ENCODE peak calls at places on chromosome 13, in seven cellular contexts. I is GM03348; P is stimulated activated CD8-positive, alpha-beta memory T cell treated with anti-CD3 and anti-CD28 coated beads, Interleukin-4, amount 100 ng/mL, for 48 hours; E is body of pancreas; B is Right ventricle myocardium superior; J is WTC11; C is T-helper 9 cell. F is an unnamed sample.

GRCh38 chr13:50940509-50940908 is 30.9 kb downstream of the RNASEH2B start:
- DNase-seq in I (no peak), P (no peak), E (no peak), B (no peak), J (no peak), C (no peak), F (no peak)

GRCh38 chr13:61664821-61665705 is 249.4 kb upstream of the PCDH20 start:
- DNase-seq in I (no peak), P (no peak), E (no peak), B (no peak), J (no peak), C (no peak), F (peak; percentile 61)

GRCh38 chr13:40994581-40995230 is 24.4 kb downstream of the ELF1 start:
- DNase-seq in I (no peak), P (no peak), E (no peak), B (no peak), J (no peak), C (no peak), F (no peak)

GRCh38 chr13:67303661-67304333 is 73.7 kb upstream of the PCDH9 start:
- DNase-seq in I (no peak), P (no peak), E (no peak), B (no peak), J (no peak), C (no peak), F (no peak)

GRCh38 chr13:25802579-25802978 is 249.2 kb downstream of the SHISA2 start:
- DNase-seq in I (no peak), P (no peak), E (no peak), B (no peak), J (no peak), C (no peak), F (no peak)

GRCh38 chr13:33524086-33524485 is 238.5 kb upstream of the STARD13 start:
- DNase-seq in I (peak; percentile 36), P (no peak), E (peak; percentile 25), B (no peak), J (no peak), C (no peak), F (no peak)

GRCh38 chr13:27126877-27127276 is 44.7 kb downstream of the USP12 start:
- DNase-seq in I (no peak), P (no peak), E (no peak), B (no peak), J (no peak), C (no peak), F (no peak)

GRCh38 chr13:54357284-54357933 is 1328.8 kb downstream of the OLFM4 start:
- DNase-seq in I (no peak), P (no peak), E (no peak), B (no peak), J (peak; percentile 24), C (no peak), F (no peak)

GRCh38 chr13:114017028-114017630 is 43.3 kb upstream of the C13orf46 start:
- DNase-seq in I (no peak), P (no peak), E (no peak), B (no peak), J (peak; percentile 55), C (no peak), F (no peak)

GRCh38 chr13:30045916-30046704 is 195.7 kb upstream of the UBL3 start:
- DNase-seq in I (peak; percentile 78), P (no peak), E (peak; percentile 31), B (no peak), J (no peak), C (no peak), F (no peak)

GRCh38 chr13:96199315-96199714 is 109.4 kb downstream of the HS6ST3 start:
- DNase-seq in I (no peak), P (no peak), E (no peak), B (no peak), J (no peak), C (no peak), F (no peak)

GRCh38 chr13:25018729-25019115 is 77.2 kb upstream of the PABPC3 start:
- DNase-seq in I (no peak), P (no peak), E (no peak), B (no peak), J (peak; percentile 53), C (no peak), F (no peak)

GRCh38 chr13:77143325-77143907 is 116.5 kb upstream of the FBXL3 start:
- DNase-seq in I (no peak), P (no peak), E (no peak), B (no peak), J (no peak), C (no peak), F (no peak)

GRCh38 chr13:46804391-46804815 is 7.4 kb upstream of the ESD start:
- DNase-seq in I (peak; percentile 84), P (no peak), E (no peak), B (no peak), J (no peak), C (no peak), F (no peak)

GRCh38 chr13:59643906-59644626 is 519.7 kb downstream of the DIAPH3 start:
- DNase-seq in I (no peak), P (no peak), E (no peak), B (no peak), J (no peak), C (no peak), F (no peak)

GRCh38 chr13:75877092-75877491 is 241.0 kb downstream of the LMO7 start:
- DNase-seq in I (no peak), P (no peak), E (no peak), B (no peak), J (no peak), C (no peak), F (no peak)

GRCh38 chr13:101626925-101627555 is 174.6 kb downstream of the ITGBL1 start:
- DNase-seq in I (peak; percentile 11), P (peak; percentile 47), E (no peak), B (no peak), J (no peak), C (no peak), F (no peak)

GRCh38 chr13:42275098-42275471 is 3.1 kb downstream of the AKAP11 start:
- DNase-seq in I (no peak), P (no peak), E (no peak), B (no peak), J (no peak), C (no peak), F (no peak)

GRCh38 chr13:38951525-38952313 is 38.9 kb downstream of the STOML3 start:
- DNase-seq in I (no peak), P (no peak), E (peak; percentile 45), B (peak; percentile 36), J (no peak), C (no peak), F (peak; percentile 72)

GRCh38 chr13:112220296-112220875 is 153.4 kb downstream of the SOX1 start:
- DNase-seq in I (no peak), P (no peak), E (no peak), B (no peak), J (no peak), C (no peak), F (no peak)

GRCh38 chr13:59533561-59534337 is 630.0 kb downstream of the DIAPH3 start:
- DNase-seq in I (no peak), P (no peak), E (no peak), B (no peak), J (no peak), C (no peak), F (no peak)

GRCh38 chr13:77990973-77991372 is 72.3 kb upstream of the EDNRB start:
- DNase-seq in I (no peak), P (no peak), E (no peak), B (no peak), J (no peak), C (no peak), F (no peak)

GRCh38 chr13:29761815-29762214 is 88.6 kb downstream of the UBL3 start:
- DNase-seq in I (no peak), P (no peak), E (no peak), B (no peak), J (no peak), C (no peak), F (no peak)

GRCh38 chr13:83515267-83515666 is 367.0 kb downstream of the SLITRK1 start:
- DNase-seq in I (peak; percentile 42), P (no peak), E (no peak), B (no peak), J (no peak), C (no peak), F (no peak)

GRCh38 chr13:78709028-78709427 is 50.1 kb upstream of the OBI1 start:
- DNase-seq in I (no peak), P (no peak), E (no peak), B (no peak), J (no peak), C (no peak), F (no peak)

GRCh38 chr13:77832339-77833100 is 86.1 kb downstream of the EDNRB start:
- DNase-seq in I (no peak), P (no peak), E (no peak), B (no peak), J (no peak), C (no peak), F (no peak)